ENCODE peak calls at places on chromosome 2, in nine cellular contexts. O, B, V, U, A, N, Y, J and T are unnamed samples.

GRCh38 chr2:119760237-119760807 is 600 bp downstream of the PTPN4 start:
- DNase-seq in B (no peak), J (peak; percentile 60), Y (no peak), V (no peak), U (no peak), A (peak; percentile 50), N (no peak), O (peak; percentile 20), T (no peak)

GRCh38 chr2:7599462-7600258 is 682.4 kb downstream of the RNF144A start:
- DNase-seq in N (no peak), O (no peak), U (no peak), J (no peak), A (no peak), V (no peak), Y (no peak), B (no peak), T (no peak)

GRCh38 chr2:125227843-125228392 is 1202.8 kb downstream of the CNTNAP5 start:
- DNase-seq in A (no peak), V (no peak), U (no peak), B (no peak), O (no peak), N (no peak), J (peak; percentile 50), Y (no peak), T (no peak)

GRCh38 chr2:71710805-71711469 is 257.6 kb downstream of the DYSF start:
- DNase-seq in A (no peak), U (no peak), B (no peak), O (no peak), Y (no peak), N (no peak), V (no peak), J (no peak), T (no peak)

GRCh38 chr2:43585708-43586107 is 10.1 kb downstream of the THADA start:
- DNase-seq in A (no peak), Y (no peak), J (no peak), N (no peak), U (no peak), V (no peak), B (no peak), O (no peak), T (no peak)

GRCh38 chr2:240946046-240946445 is 39.9 kb downstream of the CROCC2 start:
- DNase-seq in Y (no peak), U (no peak), V (no peak), N (no peak), J (no peak), O (no peak), B (no peak), A (no peak), T (no peak)

GRCh38 chr2:119112230-119112629 is 46.3 kb downstream of the C1QL2 start:
- DNase-seq in V (no peak), B (no peak), J (no peak), N (no peak), U (no peak), A (no peak), Y (no peak), O (no peak), T (no peak)

GRCh38 chr2:3535794-3536681 is 16.7 kb upstream of the ADI1 start:
- DNase-seq in N (no peak), V (no peak), O (no peak), Y (no peak), B (peak; percentile 84), J (no peak), U (no peak), A (peak; percentile 84), T (no peak)

GRCh38 chr2:140882671-140883620 is 1247.9 kb downstream of the LRP1B start:
- DNase-seq in Y (no peak), U (no peak), O (no peak), J (peak; percentile 63), V (no peak), N (no peak), B (no peak), A (no peak), T (no peak)

GRCh38 chr2:214706986-214707385 is 102.5 kb downstream of the BARD1 start:
- DNase-seq in Y (no peak), O (no peak), B (no peak), A (no peak), U (no peak), J (peak; percentile 65), V (no peak), N (no peak), T (no peak)

GRCh38 chr2:202278944-202279343 is 13.4 kb downstream of the NOP58 start:
- DNase-seq in V (peak; percentile 54), N (no peak), A (no peak), O (no peak), Y (no peak), B (peak; percentile 61), J (peak; percentile 64), U (no peak), T (no peak)

GRCh38 chr2:133541376-133541775 is 26.9 kb downstream of the NCKAP5 start:
- DNase-seq in Y (no peak), V (no peak), O (no peak), J (no peak), A (no peak), N (no peak), B (no peak), U (no peak), T (no peak)

GRCh38 chr2:229921101-229921891 is 513 bp downstream of the TRIP12 start:
- DNase-seq in A (peak; percentile 78), Y (peak; percentile 72), V (peak; percentile 80), J (peak; percentile 78), N (peak; percentile 69), U (no peak), O (peak; percentile 49), B (peak; percentile 75), T (no peak)

GRCh38 chr2:237290249-237290648 is 123.7 kb downstream of the COL6A3 start:
- DNase-seq in U (no peak), O (no peak), Y (no peak), J (no peak), B (no peak), A (peak; percentile 90), N (no peak), V (no peak), T (no peak)

GRCh38 chr2:70923378-70924015 is 12.2 kb upstream of the ATP6V1B1 start:
- DNase-seq in A (no peak), J (peak; percentile 82), N (no peak), O (no peak), U (no peak), B (no peak), Y (no peak), V (peak; percentile 62), T (no peak)

GRCh38 chr2:20557226-20557625 is 93.7 kb downstream of the HS1BP3 start:
- DNase-seq in O (no peak), N (no peak), A (no peak), V (no peak), J (no peak), U (no peak), Y (no peak), B (no peak), T (no peak)

GRCh38 chr2:171244466-171244969 is 83.8 kb upstream of the TLK1 start:
- DNase-seq in A (no peak), V (no peak), N (no peak), U (no peak), Y (no peak), B (no peak), J (no peak), O (no peak), T (no peak)